ENCODE peak calls at places on chromosomes 13 and 19, in nine cellular contexts. J is NCI-H748 treated with DMSO at 0.1 percent for 48 hours; N is neuronal stem cell; A is activated gamma-delta T cell treated with Interleukin-2 at 50 U/mL for 16 hours; M is 8988T; E is A549; H is stimulated activated CD8-positive, alpha-beta memory T cell treated with anti-CD3 and anti-CD28 coated beads, Interleukin-2, amount 100 ng/mL, for 1 hour; P is dermis microvascular lymphatic vessel endothelial cell; U is fibroblast of pulmonary artery. Z is an unnamed sample.

GRCh38 chr13:27973956-27974662 is 5.0 kb upstream of the CDX2 start:
- DNase-seq in J (no peak), U (no peak), P (no peak), H (no peak), A (no peak), N (no peak), M (no peak), E (no peak), Z (no peak)

GRCh38 chr13:46119883-46120614 is 15.2 kb upstream of the CPB2 start:
- DNase-seq in A (no peak), P (no peak), M (peak), N (no peak), E (peak), U (peak), H (no peak), J (no peak), Z (peak)

GRCh38 chr19:1107655-1108261 is 4.0 kb downstream of the GPX4 start:
- DNase-seq in U (peak), E (no peak), M (no peak), H (no peak), N (no peak), A (no peak), P (no peak), J (no peak), Z (no peak)

GRCh38 chr19:3708207-3708931 is at the start of gene TJP3:
- DNase-seq in H (no peak), E (no peak), J (no peak), A (no peak), M (peak), P (no peak), N (no peak), U (no peak), Z (no peak)

GRCh38 chr13:114121496-114122466 is 10.6 kb downstream of the RASA3 start:
- DNase-seq in U (no peak), H (no peak), M (no peak), E (no peak), J (no peak), N (no peak), P (no peak), A (no peak), Z (no peak)

GRCh38 chr19:7870571-7871279 is 3.5 kb downstream of the PRR36 start:
- DNase-seq in A (peak), J (no peak), M (no peak), N (peak), H (no peak), P (no peak), E (no peak), U (peak), Z (peak)

GRCh38 chr13:25372275-25373081 is 704 bp downstream of the ATP8A2 start:
- DNase-seq in E (no peak), J (peak), N (peak), M (no peak), A (no peak), H (no peak), P (no peak), U (no peak), Z (peak)

GRCh38 chr13:45055198-45055901 is 65.0 kb upstream of the GTF2F2 start:
- DNase-seq in N (no peak), H (no peak), J (no peak), A (no peak), M (no peak), U (peak), P (peak), E (peak), Z (no peak)

GRCh38 chr19:53308339-53308811 is 25.2 kb upstream of the ZNF845 start:
- DNase-seq in N (peak), U (peak), E (no peak), M (peak), P (no peak), J (no peak), A (no peak), H (no peak), Z (peak)

Z was measured in erythroblast.